ENCODE peak calls at places on chromosomes 11 and 22, in four cellular contexts. A, U, R and B are unnamed samples.

GRCh38 chr22:49592780-49593501 is 234.7 kb downstream of the BRD1 start:
- DNase-seq in R (no peak), U (no peak), A (peak; percentile 48), B (no peak)

GRCh38 chr11:78290293-78291176 is 101.8 kb downstream of the USP35 start:
- DNase-seq in A (no peak), U (no peak), R (no peak), B (no peak)

GRCh38 chr22:27137809-27138400 is 480.5 kb downstream of the MIAT start:
- DNase-seq in U (no peak), R (no peak), A (no peak), B (no peak)

GRCh38 chr11:106950067-106950491 is 68.2 kb downstream of the GUCY1A2 start:
- DNase-seq in U (no peak), A (no peak), R (no peak), B (no peak)

GRCh38 chr11:75245356-75246005 is 4.9 kb downstream of the TPBGL start:
- DNase-seq in U (no peak), A (no peak), R (no peak), B (no peak)

GRCh38 chr11:70532728-70533127 is 134.4 kb downstream of the CTTN start:
- DNase-seq in R (no peak), A (no peak), U (no peak), B (no peak)

GRCh38 chr11:84558085-84558905 is 1068.8 kb downstream of the DLG2 start:
- DNase-seq in U (peak; percentile 22), A (no peak), R (no peak), B (no peak)

GRCh38 chr11:113167599-113167998 is 146.8 kb upstream of the TTC12 start:
- DNase-seq in A (no peak), R (no peak), U (no peak), B (no peak)

GRCh38 chr11:70307176-70307575 is 36.7 kb downstream of the PPFIA1 start:
- DNase-seq in R (no peak), A (no peak), U (no peak), B (no peak)

GRCh38 chr22:49958961-49959781 is 1.4 kb upstream of the PIM3 start:
- DNase-seq in R (no peak), U (no peak), A (peak; percentile 50), B (no peak)

GRCh38 chr11:32304521-32304920 is 130.8 kb downstream of the WT1 start:
- DNase-seq in R (no peak), A (no peak), U (no peak), B (no peak)